ENCODE peak calls at places on chromosomes 11 and 22, in five cellular contexts. One of them, this sample, is unnamed.

GRCh38 chr11:13868710-13869403 is 93.7 kb upstream of the SPON1 start:
- DNase-seq in transverse colon: no peak
- DNase-seq in HepG2: no peak
- DNase-seq in ovary: no peak
- DNase-seq in tibial nerve: no peak
- DNase-seq in this sample: no peak

GRCh38 chr11:46202149-46202548 is 75.3 kb upstream of the CREB3L1 start:
- DNase-seq in transverse colon: no peak
- DNase-seq in tibial nerve: no peak
- DNase-seq in HepG2: no peak
- DNase-seq in ovary: no peak
- DNase-seq in this sample: no peak

GRCh38 chr11:79845002-79845709 is 404.3 kb upstream of the TENM4 start:
- DNase-seq in HepG2: no peak
- DNase-seq in ovary: no peak
- DNase-seq in tibial nerve: no peak
- DNase-seq in transverse colon: no peak
- DNase-seq in this sample: no peak

GRCh38 chr22:19940536-19941364 is 822 bp upstream of the COMT start:
- DNase-seq in ovary: no peak
- DNase-seq in tibial nerve: no peak
- DNase-seq in transverse colon: no peak
- DNase-seq in HepG2: no peak
- DNase-seq in this sample: no peak

GRCh38 chr11:11620251-11620965 is 1.4 kb downstream of the GALNT18 start:
- DNase-seq in tibial nerve: no peak
- DNase-seq in HepG2: no peak
- DNase-seq in transverse colon: peak
- DNase-seq in ovary: peak
- DNase-seq in this sample: peak

GRCh38 chr11:25252854-25253253 is 756.0 kb downstream of the LUZP2 start:
- DNase-seq in HepG2: no peak
- DNase-seq in transverse colon: no peak
- DNase-seq in tibial nerve: no peak
- DNase-seq in ovary: no peak
- DNase-seq in this sample: no peak

GRCh38 chr22:39873963-39874362 is 19.6 kb downstream of the ENTHD1 start:
- DNase-seq in transverse colon: no peak
- DNase-seq in ovary: no peak
- DNase-seq in HepG2: no peak
- DNase-seq in tibial nerve: no peak
- DNase-seq in this sample: no peak

GRCh38 chr11:12274558-12275197 is 102.7 kb upstream of the PARVA start:
- DNase-seq in ovary: no peak
- DNase-seq in HepG2: no peak
- DNase-seq in transverse colon: no peak
- DNase-seq in tibial nerve: no peak
- DNase-seq in this sample: no peak

GRCh38 chr11:34354782-34355181 is 3.0 kb downstream of the ABTB2 start:
- DNase-seq in ovary: no peak
- DNase-seq in HepG2: no peak
- DNase-seq in transverse colon: no peak
- DNase-seq in tibial nerve: no peak
- DNase-seq in this sample: no peak

GRCh38 chr22:45709866-45710265 is 38.2 kb downstream of the ATXN10 start:
- DNase-seq in transverse colon: no peak
- DNase-seq in tibial nerve: no peak
- DNase-seq in ovary: no peak
- DNase-seq in HepG2: no peak
- DNase-seq in this sample: no peak

GRCh38 chr22:50608996-50609395 is 8.4 kb downstream of the MAPK8IP2 start:
- DNase-seq in transverse colon: no peak
- DNase-seq in ovary: no peak
- DNase-seq in HepG2: no peak
- DNase-seq in tibial nerve: no peak
- DNase-seq in this sample: no peak

GRCh38 chr11:109648804-109649203 is 226.8 kb downstream of the C11orf87 start:
- DNase-seq in transverse colon: no peak
- DNase-seq in tibial nerve: no peak
- DNase-seq in HepG2: no peak
- DNase-seq in ovary: no peak
- DNase-seq in this sample: no peak

GRCh38 chr11:89067264-89067663 is 1.5 kb upstream of the GRM5 start:
- DNase-seq in HepG2: no peak
- DNase-seq in transverse colon: no peak
- DNase-seq in tibial nerve: no peak
- DNase-seq in ovary: no peak
- DNase-seq in this sample: no peak

GRCh38 chr22:46829140-46829891 is 66.9 kb downstream of the TBC1D22A start:
- DNase-seq in HepG2: no peak
- DNase-seq in transverse colon: no peak
- DNase-seq in tibial nerve: no peak
- DNase-seq in ovary: no peak
- DNase-seq in this sample: no peak

GRCh38 chr11:68099474-68100405 is 21.4 kb downstream of the CHKA start:
- DNase-seq in HepG2: peak
- DNase-seq in ovary: peak
- DNase-seq in transverse colon: peak
- DNase-seq in tibial nerve: no peak
- DNase-seq in this sample: peak

GRCh38 chr11:60930394-60930793 is 6.1 kb downstream of the TMEM132A start:
- DNase-seq in tibial nerve: no peak
- DNase-seq in transverse colon: no peak
- DNase-seq in HepG2: no peak
- DNase-seq in ovary: no peak
- DNase-seq in this sample: no peak

GRCh38 chr11:34300571-34301295 is 57.1 kb downstream of the ABTB2 start:
- DNase-seq in HepG2: no peak
- DNase-seq in tibial nerve: no peak
- DNase-seq in transverse colon: no peak
- DNase-seq in ovary: no peak
- DNase-seq in this sample: no peak

GRCh38 chr11:34659096-34659733 is 38.3 kb downstream of the EHF start:
- DNase-seq in tibial nerve: no peak
- DNase-seq in ovary: no peak
- DNase-seq in HepG2: no peak
- DNase-seq in transverse colon: no peak
- DNase-seq in this sample: no peak

GRCh38 chr11:121540627-121541026 is 87.9 kb upstream of the SORL1-AS1 start:
- DNase-seq in HepG2: no peak
- DNase-seq in ovary: no peak
- DNase-seq in tibial nerve: no peak
- DNase-seq in transverse colon: no peak
- DNase-seq in this sample: no peak

GRCh38 chr22:50215297-50216049 is 14.7 kb downstream of the SELENOO start:
- DNase-seq in transverse colon: no peak
- DNase-seq in ovary: peak
- DNase-seq in HepG2: no peak
- DNase-seq in tibial nerve: no peak
- DNase-seq in this sample: no peak

GRCh38 chr11:43359432-43359818 is 705 bp downstream of the TTC17 start:
- DNase-seq in ovary: no peak
- DNase-seq in HepG2: peak
- DNase-seq in transverse colon: peak
- DNase-seq in tibial nerve: no peak
- DNase-seq in this sample: no peak

DNA sequence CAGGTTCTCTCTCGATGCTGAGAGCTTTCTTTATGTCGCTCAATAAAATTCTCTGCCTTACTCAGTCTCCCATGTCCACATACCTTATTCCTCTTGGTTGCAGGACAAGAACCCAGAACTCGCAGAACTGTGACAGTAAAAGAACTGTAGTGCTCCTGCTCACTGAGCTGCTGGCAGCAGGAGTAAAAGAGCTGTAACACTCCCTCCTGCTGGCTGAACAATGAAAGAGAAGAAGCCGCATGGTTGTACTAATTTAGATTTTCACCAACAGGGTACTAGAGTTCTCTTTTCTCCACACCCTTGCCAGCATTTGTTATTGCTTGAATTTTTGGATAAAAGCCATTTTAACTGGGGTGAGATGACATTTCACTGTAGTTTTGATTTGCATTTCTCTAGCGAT is 433.2 kb downstream of the GUCY1A2 start:
- DNase-seq in HepG2: peak
- DNase-seq in ovary: no peak
- DNase-seq in transverse colon: no peak
- DNase-seq in tibial nerve: no peak
- DNase-seq in this sample: no peak
- TF ChIP-seq CTCF in HepG2: peak
- TF ChIP-seq CTCF in ovary: no peak
- TF ChIP-seq CTCF in transverse colon: no peak
- TF ChIP-seq CTCF in tibial nerve: no peak
- TF ChIP-seq CTCF in this sample: peak

DNA sequence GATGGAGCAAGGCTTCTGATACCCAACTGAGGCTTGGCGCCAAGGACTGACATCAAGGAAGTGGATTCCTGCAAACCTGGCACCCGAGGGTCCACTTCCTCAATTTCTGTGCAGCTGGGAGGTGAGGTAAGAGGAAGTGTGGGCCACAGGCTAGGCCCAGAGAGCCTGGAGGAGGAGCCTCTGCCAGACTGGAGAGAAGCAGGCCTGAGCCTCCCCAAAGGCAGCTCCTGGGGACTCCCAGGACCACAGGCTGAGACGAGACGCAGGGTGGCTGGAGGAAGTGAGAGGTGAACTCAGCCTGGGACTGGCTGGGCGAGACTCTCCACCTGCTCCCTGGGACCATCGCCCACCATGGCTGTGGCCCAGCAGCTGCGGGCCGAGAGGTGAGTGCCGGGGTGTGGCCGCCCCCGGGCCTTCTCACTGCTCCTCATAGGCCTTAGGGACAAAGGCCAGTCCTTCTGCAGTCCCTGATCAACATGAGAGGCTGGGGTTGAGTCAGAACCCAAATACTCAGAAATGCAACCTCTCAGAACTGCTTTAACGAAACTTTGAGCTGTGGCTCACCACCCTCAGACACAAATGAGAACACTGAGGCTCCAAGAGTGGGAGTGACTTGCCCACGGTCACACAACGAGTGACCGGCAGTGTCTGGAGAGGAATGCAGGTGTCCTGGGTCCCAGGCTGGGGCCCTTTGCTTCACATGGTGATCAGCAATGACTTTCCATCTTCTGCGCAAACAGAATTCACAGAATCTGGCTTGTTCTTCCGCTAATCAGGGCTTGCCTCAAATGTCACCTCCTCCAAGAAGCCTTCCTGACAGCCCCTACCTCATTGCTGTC is at the start of gene NCF4:
- DNase-seq in HepG2: no peak
- DNase-seq in transverse colon: peak
- DNase-seq in ovary: no peak
- DNase-seq in tibial nerve: peak
- DNase-seq in this sample: peak
- TF ChIP-seq POLR2A in HepG2: no peak
- TF ChIP-seq POLR2A in transverse colon: peak
- TF ChIP-seq POLR2A in ovary: no peak
- TF ChIP-seq POLR2A in tibial nerve: no peak
- TF ChIP-seq POLR2A in this sample: no peak

DNA sequence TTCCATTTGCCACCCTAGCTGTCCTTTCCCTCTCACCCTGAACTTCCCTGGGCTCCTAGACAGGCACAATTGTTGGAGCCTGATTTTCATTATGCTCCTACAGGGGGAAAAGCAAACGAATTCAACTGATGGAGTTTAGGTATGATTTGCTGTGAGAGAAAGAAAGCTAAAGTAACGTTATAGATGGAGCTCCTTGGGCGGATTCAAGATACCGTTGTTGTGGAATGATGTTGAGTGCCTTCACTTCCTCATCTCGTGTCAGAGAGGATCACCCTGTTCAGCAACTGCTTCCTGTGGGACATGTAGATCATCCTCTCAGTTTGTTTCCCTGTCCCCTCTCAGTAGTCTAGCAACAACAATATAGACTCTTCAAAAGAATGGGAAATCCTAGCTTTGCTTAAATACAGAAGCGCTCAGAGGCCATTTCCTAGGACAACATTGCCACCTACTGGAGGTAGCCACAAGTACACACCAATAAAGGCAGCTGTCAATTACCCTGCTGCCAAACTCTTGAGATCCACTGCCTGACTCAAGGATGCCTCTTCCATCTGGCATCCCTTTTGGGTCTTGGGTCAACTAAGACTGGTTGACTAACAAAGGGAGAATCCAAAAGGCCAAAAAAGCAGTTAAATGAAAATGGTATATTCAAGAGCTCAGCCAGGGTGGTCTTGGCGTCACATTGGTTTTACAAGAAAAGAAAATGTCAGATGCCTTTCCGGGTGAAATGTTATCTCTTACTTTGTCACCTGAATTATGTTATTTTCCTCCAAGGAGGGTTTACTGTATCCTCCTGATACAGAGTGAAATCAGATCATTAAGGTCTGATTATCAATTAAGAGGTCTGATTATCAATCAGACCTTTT is 13.5 kb upstream of the DTX4 start:
- DNase-seq in HepG2: peak
- DNase-seq in ovary: no peak
- DNase-seq in tibial nerve: no peak
- DNase-seq in transverse colon: peak
- DNase-seq in this sample: peak
- TF ChIP-seq EP300 in HepG2: no peak
- TF ChIP-seq EP300 in ovary: no peak
- TF ChIP-seq EP300 in tibial nerve: no peak
- TF ChIP-seq EP300 in transverse colon: no peak
- TF ChIP-seq EP300 in this sample: no peak

DNA sequence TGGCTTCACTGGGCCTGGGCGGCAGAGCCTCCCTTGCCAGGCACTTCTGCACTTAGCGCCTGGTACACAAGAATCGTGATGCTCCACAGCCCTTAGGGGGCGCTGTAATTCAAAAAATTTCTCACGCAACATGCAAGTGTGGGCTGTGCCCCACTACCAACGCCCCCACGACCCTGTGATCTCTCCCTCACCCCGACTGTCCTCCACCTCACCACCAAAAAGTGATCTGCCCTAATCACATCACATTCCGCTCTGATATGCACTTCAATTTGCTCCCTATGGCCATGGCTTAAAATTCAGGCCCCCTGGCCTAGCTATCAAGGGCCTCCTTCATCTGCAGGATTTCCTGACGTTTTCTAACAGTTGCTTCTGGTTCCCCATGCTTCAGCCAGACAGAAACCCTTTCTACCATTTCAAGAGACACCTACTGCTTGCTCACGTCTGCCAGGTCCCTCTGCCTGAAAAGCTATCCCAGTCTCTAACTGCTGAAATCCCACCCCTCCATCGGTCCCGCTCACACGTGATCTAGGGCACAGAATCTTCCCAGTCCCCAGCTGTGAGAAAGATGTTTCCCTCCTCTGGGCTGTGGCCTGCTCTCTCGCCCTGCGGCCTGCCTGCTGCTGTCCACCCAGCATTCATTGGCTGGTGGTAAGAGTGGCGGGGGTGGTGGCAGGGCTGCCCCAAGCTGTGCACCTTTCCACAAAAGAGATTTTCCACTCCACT is 27.9 kb upstream of the LRRC32 start:
- DNase-seq in HepG2: no peak
- DNase-seq in tibial nerve: no peak
- DNase-seq in transverse colon: no peak
- DNase-seq in ovary: no peak
- DNase-seq in this sample: no peak
- TF ChIP-seq CTCF in HepG2: peak
- TF ChIP-seq CTCF in tibial nerve: no peak
- TF ChIP-seq CTCF in transverse colon: no peak
- TF ChIP-seq CTCF in ovary: no peak
- TF ChIP-seq CTCF in this sample: no peak

This sample was measured in stomach.